ENCODE peak calls at places on chromosomes 3 and 15, in five cellular contexts. E, B, A, F and K are unnamed samples.

GRCh38 chr3:66416556-66417304 is 84.1 kb downstream of the LRIG1 start:
- DNase-seq in E (no peak), B (no peak), A (no peak), F (no peak), K (peak)

GRCh38 chr3:61783993-61784718 is 222.8 kb downstream of the PTPRG start:
- DNase-seq in E (no peak), B (no peak), A (no peak), F (no peak), K (no peak)

GRCh38 chr3:73490453-73491311 is 134.1 kb downstream of the PDZRN3 start:
- DNase-seq in E (no peak), B (no peak), A (no peak), F (no peak), K (no peak)

GRCh38 chr15:38453971-38454686 is at the start of gene FAM98B:
- DNase-seq in E (peak), B (peak), A (peak), F (peak), K (peak)

GRCh38 chr15:66763186-66764066 is 61.4 kb downstream of the SMAD6 start:
- DNase-seq in E (peak), B (no peak), A (peak), F (peak), K (peak)

GRCh38 chr15:100919481-100920405 is 586 bp downstream of the LRRK1 start:
- DNase-seq in E (peak), B (peak), A (no peak), F (peak), K (peak)

GRCh38 chr3:14174483-14174882 is 3.9 kb downstream of the XPC start:
- DNase-seq in E (no peak), B (no peak), A (no peak), F (no peak), K (no peak)

GRCh38 chr15:101303408-101303807 is 8.4 kb upstream of the SNRPA1 start:
- DNase-seq in E (no peak), B (no peak), A (no peak), F (no peak), K (no peak)

GRCh38 chr3:67783281-67784250 is 129.2 kb upstream of the SUCLG2 start:
- DNase-seq in E (no peak), B (no peak), A (no peak), F (no peak), K (no peak)

GRCh38 chr3:144643778-144644191 is 672.2 kb downstream of the DIPK2A start:
- DNase-seq in E (no peak), B (no peak), A (no peak), F (no peak), K (no peak)

GRCh38 chr15:65841121-65841930 is 28.0 kb upstream of the RAB11A start:
- DNase-seq in E (no peak), B (no peak), A (no peak), F (peak), K (no peak)

GRCh38 chr3:154085799-154086198 is 35.4 kb upstream of the ARHGEF26 start:
- DNase-seq in E (no peak), B (no peak), A (no peak), F (no peak), K (no peak)

GRCh38 chr3:48269592-48269991 is 28.7 kb downstream of the ZNF589 start:
- DNase-seq in E (no peak), B (no peak), A (no peak), F (no peak), K (no peak)

GRCh38 chr3:175737646-175738572 is 878.8 kb downstream of the NAALADL2 start:
- DNase-seq in E (no peak), B (no peak), A (no peak), F (no peak), K (no peak)

GRCh38 chr3:151770941-151771340 is 37.2 kb downstream of the AADACL2 start:
- DNase-seq in E (peak), B (peak), A (peak), F (peak), K (no peak)

GRCh38 chr3:170425491-170426239 is 7.0 kb downstream of the CLDN11 start:
- DNase-seq in E (no peak), B (no peak), A (no peak), F (no peak), K (no peak)

GRCh38 chr15:45630958-45631691 is 3.7 kb upstream of the SQOR start:
- DNase-seq in E (no peak), B (no peak), A (peak), F (no peak), K (no peak)

GRCh38 chr3:172808969-172809546 is 58.5 kb downstream of the ECT2 start:
- DNase-seq in E (no peak), B (no peak), A (no peak), F (peak), K (no peak)

GRCh38 chr15:65259367-65259781 is 27.3 kb downstream of the PARP16 start:
- DNase-seq in E (no peak), B (no peak), A (peak), F (no peak), K (no peak)

GRCh38 chr3:196988241-196989029 is 19.8 kb upstream of the PIGZ start:
- DNase-seq in E (peak), B (no peak), A (no peak), F (no peak), K (no peak)

GRCh38 chr15:74025436-74025835 is 30.9 kb downstream of the PML start:
- DNase-seq in E (no peak), B (no peak), A (no peak), F (peak), K (no peak)

GRCh38 chr3:177554900-177555759 is 357.8 kb upstream of the TBL1XR1 start:
- DNase-seq in E (no peak), B (no peak), A (no peak), F (no peak), K (no peak)

GRCh38 chr3:124401841-124402240 is 328.4 kb upstream of the UMPS start:
- DNase-seq in E (no peak), B (no peak), A (no peak), F (no peak), K (no peak)

GRCh38 chr15:58546635-58547627 is 115.1 kb downstream of the LIPC start:
- DNase-seq in E (peak), B (peak), A (no peak), F (peak), K (no peak)

GRCh38 chr3:72489916-72490315 is 358.3 kb downstream of the SHQ1 start:
- DNase-seq in E (no peak), B (no peak), A (no peak), F (no peak), K (no peak)

GRCh38 chr15:75062706-75063105 is 39.3 kb downstream of the PPCDC start:
- DNase-seq in E (no peak), B (no peak), A (no peak), F (no peak), K (peak)

GRCh38 chr3:4524423-4524769 is 31.2 kb downstream of the ITPR1 start:
- DNase-seq in E (no peak), B (no peak), A (no peak), F (peak), K (no peak)

GRCh38 chr3:123834631-123835030 is 49.5 kb downstream of the MYLK start:
- DNase-seq in E (no peak), B (no peak), A (no peak), F (peak), K (no peak)

GRCh38 chr3:4994823-4995499 is 15.7 kb downstream of the BHLHE40 start:
- DNase-seq in E (no peak), B (no peak), A (no peak), F (peak), K (peak)

GRCh38 chr3:50264964-50265485 is 3.9 kb upstream of the SEMA3B start:
- DNase-seq in E (no peak), B (no peak), A (peak), F (no peak), K (no peak)

GRCh38 chr3:72085036-72085435 is 300.1 kb upstream of the PROK2 start:
- DNase-seq in E (no peak), B (no peak), A (no peak), F (no peak), K (no peak)

GRCh38 chr3:102532901-102533300 is 98.1 kb downstream of the ZPLD1 start:
- DNase-seq in E (no peak), B (no peak), A (no peak), F (no peak), K (no peak)

GRCh38 chr3:143199998-143200909 is 80.7 kb downstream of the CHST2 start:
- DNase-seq in E (no peak), B (no peak), A (no peak), F (no peak), K (no peak)

GRCh38 chr3:10108091-10108490 is at the start of gene FANCD2OS:
- DNase-seq in E (no peak), B (no peak), A (no peak), F (no peak), K (no peak)

GRCh38 chr3:157127831-157128767 is 31.8 kb downstream of the CCNL1 start:
- DNase-seq in E (peak), B (peak), A (peak), F (peak), K (peak)

GRCh38 chr3:50095352-50095998 is 6.8 kb downstream of the RBM5 start:
- DNase-seq in E (peak), B (no peak), A (no peak), F (no peak), K (no peak)

GRCh38 chr15:80478075-80478474 is 73.9 kb downstream of the ARNT2 start:
- DNase-seq in E (no peak), B (no peak), A (no peak), F (no peak), K (no peak)

GRCh38 chr3:50238549-50239026 is 2.6 kb downstream of the GNAI2 start:
- DNase-seq in E (peak), B (no peak), A (peak), F (peak), K (peak)

GRCh38 chr3:48064292-48064829 is 48.1 kb upstream of the MAP4 start:
- DNase-seq in E (no peak), B (no peak), A (no peak), F (no peak), K (no peak)

DNA sequence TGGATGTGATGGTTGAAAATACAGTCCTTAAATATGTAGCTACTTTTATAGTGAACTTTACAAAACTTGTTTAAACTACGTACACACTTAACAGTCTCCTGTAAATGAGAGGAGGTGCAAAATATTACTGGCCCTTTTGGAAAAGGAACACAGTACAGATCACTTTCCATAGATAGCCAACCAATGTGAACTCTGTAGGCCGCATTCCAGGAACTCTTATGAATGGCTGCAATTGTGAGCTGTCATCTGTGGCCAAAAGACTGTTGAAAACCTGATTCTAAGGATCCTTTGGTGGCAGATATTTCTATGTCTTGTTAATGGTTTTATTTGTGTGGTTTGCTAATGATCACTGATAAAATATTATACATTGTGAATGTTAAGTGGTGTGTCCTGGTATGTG is 6.2 kb downstream of the TSC22D2 start:
- DNase-seq in E (no peak), B (no peak), A (no peak), F (peak), K (no peak)
- H3K4me3 ChIP-seq in E (no peak), B (peak), A (peak), F (peak), K (peak)

DNA sequence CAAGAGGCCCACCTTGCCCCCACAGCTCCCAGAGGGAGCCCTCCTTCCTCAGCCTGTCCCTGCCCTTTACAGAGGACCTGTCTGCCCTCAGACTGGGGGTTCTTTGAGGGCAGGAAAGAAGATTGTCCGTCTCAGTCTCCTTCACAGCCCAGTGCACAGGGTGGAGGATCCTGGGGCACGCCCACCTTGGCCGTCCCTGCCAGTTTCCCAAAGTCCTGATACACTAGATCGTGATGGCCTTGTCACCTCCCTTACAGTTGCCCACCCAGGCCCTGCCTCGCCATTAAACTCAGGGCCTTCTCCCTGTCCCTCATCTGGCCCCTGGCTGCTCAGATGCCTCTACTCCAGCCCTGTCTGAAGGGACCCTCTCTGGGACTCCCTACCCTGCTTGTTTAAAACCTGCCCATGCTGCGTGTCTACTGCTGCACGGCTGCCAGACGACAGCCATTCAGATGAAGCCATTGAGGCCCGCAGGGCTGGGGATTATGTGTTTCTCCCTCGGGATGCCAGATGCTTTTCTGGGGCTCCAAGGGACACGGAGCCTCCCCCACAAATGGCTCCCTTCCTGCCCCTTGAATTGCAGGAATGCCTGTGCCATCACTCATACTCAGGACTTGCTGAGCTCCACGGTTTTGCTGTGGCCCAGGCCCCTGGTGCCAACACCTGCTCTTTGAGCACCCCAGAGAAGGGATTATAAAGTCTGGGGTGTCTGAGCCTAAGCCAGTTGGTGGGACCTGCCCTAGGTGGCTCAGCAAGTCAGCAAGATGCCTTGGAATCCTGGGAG is 27.8 kb downstream of the ACSBG1 start:
- DNase-seq in E (no peak), B (no peak), A (no peak), F (no peak), K (no peak)
- H3K27ac ChIP-seq in E (no peak), B (no peak), A (no peak), F (no peak), K (no peak)

GRCh38 chr15:93165737-93166136 is 76.7 kb upstream of the RGMA start:
- DNase-seq in E (no peak), B (no peak), A (no peak), F (no peak), K (no peak)

GRCh38 chr15:93164409-93164808 is 75.4 kb upstream of the RGMA start:
- DNase-seq in E (no peak), B (no peak), A (no peak), F (no peak), K (no peak)

GRCh38 chr15:93162560-93162959 is 73.5 kb upstream of the RGMA start:
- DNase-seq in E (no peak), B (no peak), A (no peak), F (no peak), K (no peak)

GRCh38 chr15:93158104-93158503 is 69.1 kb upstream of the RGMA start:
- DNase-seq in E (no peak), B (no peak), A (no peak), F (no peak), K (no peak)

DNA sequence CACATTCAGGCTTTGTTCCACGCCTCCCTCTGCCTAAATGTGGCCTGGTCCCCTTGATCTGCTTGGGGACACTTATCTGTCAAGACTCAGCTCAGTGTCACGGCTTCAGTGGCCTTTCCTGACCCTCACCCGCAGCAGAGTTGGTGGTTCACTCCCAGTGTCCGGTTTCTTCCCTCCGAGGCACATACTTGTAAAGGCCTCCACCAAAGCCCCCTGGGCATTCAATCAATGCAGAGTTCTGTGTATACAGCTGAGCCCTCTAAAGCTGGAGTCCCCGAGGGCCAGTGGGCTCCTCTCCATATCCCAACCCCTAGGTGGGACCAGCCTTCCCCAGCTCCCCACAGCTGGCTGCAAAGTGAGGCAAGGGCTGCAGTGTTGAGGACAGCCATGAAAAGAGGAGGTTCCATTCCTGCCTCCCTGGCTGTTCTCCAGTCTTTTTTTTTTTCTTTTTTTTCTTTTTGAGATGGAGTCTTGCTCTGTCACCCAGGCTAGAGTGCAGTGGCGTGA is 70.9 kb upstream of the RGMA start:
- DNase-seq in E (no peak), B (no peak), A (no peak), F (no peak), K (no peak)
- TF ChIP-seq CTCF in E (no peak), B (no peak), A (no peak), F (no peak), K (no peak)

GRCh38 chr3:183254816-183255730 is 2.0 kb downstream of the B3GNT5 start:
- DNase-seq in E (no peak), B (no peak), A (no peak), F (peak), K (no peak)

GRCh38 chr3:183253961-183254815 is 1.1 kb downstream of the B3GNT5 start:
- DNase-seq in E (peak), B (no peak), A (peak), F (peak), K (no peak)

GRCh38 chr3:183252973-183253363 is at the start of gene B3GNT5:
- DNase-seq in E (no peak), B (no peak), A (peak), F (peak), K (no peak)

GRCh38 chr3:183253364-183253960 is 409 bp downstream of the B3GNT5 start:
- DNase-seq in E (peak), B (no peak), A (peak), F (peak), K (peak)

GRCh38 chr3:183252108-183252782 is 808 bp upstream of the B3GNT5 start:
- DNase-seq in E (no peak), B (no peak), A (no peak), F (no peak), K (no peak)
- H3K4me3 ChIP-seq in E (no peak), B (peak), A (no peak), F (no peak), K (peak)

GRCh38 chr3:13158871-13159270 is 85.6 kb upstream of the IQSEC1 start:
- DNase-seq in E (no peak), B (no peak), A (no peak), F (no peak), K (no peak)

GRCh38 chr3:13159890-13160289 is 86.7 kb upstream of the IQSEC1 start:
- DNase-seq in E (no peak), B (no peak), A (no peak), F (no peak), K (no peak)

GRCh38 chr3:13157986-13158385 is 84.8 kb upstream of the IQSEC1 start:
- DNase-seq in E (peak), B (no peak), A (no peak), F (no peak), K (no peak)

GRCh38 chr3:13160619-13161018 is 87.4 kb upstream of the IQSEC1 start:
- DNase-seq in E (peak), B (no peak), A (no peak), F (no peak), K (no peak)

DNA sequence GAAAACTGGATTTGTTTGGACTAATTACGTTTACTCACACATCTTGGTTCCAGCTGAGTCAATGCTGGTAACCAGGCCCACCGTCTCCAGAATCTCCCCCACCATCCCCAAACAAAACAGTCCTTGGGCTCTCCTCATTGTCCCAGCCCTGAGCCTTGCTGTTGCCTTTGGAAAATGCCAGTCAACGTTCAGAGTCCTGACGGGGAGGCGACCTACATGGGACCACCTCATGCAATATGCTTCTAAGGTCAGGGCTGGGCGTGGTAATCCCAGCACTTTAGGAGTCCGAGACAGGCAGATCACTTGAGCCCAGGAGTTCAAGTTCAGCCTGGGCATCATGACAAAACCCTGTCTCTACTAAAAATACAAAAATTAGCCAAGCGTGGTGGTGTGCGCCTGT is 85.2 kb upstream of the IQSEC1 start:
- DNase-seq in E (no peak), B (no peak), A (no peak), F (no peak), K (no peak)
- H3K27ac ChIP-seq in E (no peak), B (no peak), A (no peak), F (no peak), K (no peak)

DNA sequence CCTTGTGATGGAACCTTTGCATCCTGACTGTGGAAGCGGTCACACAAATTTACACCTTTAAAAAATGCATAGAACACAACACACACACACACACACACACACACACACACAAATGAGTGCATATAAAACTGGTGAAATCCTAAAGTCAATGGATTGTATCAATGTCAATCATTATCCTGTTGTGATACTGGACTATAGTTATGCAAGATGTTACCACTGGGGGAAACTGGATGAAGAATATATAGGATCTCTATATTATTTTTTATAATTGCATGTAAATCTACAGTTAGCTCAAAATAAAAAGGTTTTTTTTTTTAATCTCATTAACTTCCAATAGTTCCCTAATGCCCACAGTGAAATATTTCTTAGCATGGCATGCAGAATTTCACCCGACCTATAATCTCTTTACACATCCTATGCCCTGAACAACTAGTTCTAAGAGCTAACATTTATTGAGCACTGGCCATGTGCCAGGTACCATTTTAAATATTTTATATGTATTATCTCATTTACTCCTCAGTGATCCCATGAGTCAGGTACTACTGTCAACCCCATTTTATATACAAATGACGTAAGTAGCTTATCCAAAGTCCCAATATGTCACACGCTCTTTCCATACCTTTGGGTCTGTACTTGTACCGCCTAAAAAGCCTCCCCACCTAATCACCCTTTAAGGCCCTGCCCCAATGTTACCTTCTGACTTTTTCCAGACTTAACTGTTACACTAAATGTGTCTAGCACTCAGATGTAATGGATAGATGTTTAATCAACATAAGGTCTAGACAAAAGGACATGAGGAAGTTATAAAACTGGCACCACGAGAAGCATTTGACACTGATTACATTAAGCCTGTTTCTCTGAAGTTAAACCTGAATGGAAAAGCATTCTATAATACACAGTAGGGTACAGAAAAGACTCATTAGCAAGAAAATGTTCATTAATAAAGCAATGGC is 5.5 kb downstream of the ABCC5 start:
- DNase-seq in E (no peak), B (no peak), A (no peak), F (no peak), K (no peak)
- TF ChIP-seq CTCF in E (no peak), B (no peak), A (no peak), F (no peak), K (no peak)